ENCODE peak calls at places on chromosomes 13 and 19, in eight cellular contexts. One of them, this sample, is unnamed.

GRCh38 chr13:80717834-80718233 is 376.9 kb upstream of the SPRY2 start:
- DNase-seq in HFF-Myc: no peak
- DNase-seq in tibial artery: no peak
- DNase-seq in IMR-90: no peak
- DNase-seq in osteoblast: no peak
- DNase-seq in AG04450: no peak
- DNase-seq in breast epithelium: no peak
- DNase-seq in left ventricle myocardium inferior: no peak
- DNase-seq in this sample: no peak

GRCh38 chr19:40663712-40664692 is 26.4 kb downstream of the NUMBL start:
- DNase-seq in HFF-Myc: no peak
- DNase-seq in tibial artery: no peak
- DNase-seq in IMR-90: peak; percentile 50
- DNase-seq in osteoblast: peak; percentile 88
- DNase-seq in AG04450: no peak
- DNase-seq in breast epithelium: no peak
- DNase-seq in left ventricle myocardium inferior: peak; percentile 17
- DNase-seq in this sample: no peak

GRCh38 chr19:20279516-20279915 is 112.5 kb downstream of the ZNF486 start:
- DNase-seq in HFF-Myc: no peak
- DNase-seq in tibial artery: no peak
- DNase-seq in IMR-90: no peak
- DNase-seq in osteoblast: no peak
- DNase-seq in AG04450: no peak
- DNase-seq in breast epithelium: no peak
- DNase-seq in left ventricle myocardium inferior: no peak
- DNase-seq in this sample: no peak

GRCh38 chr19:16013851-16014840 is 62.1 kb upstream of the TPM4 start:
- DNase-seq in HFF-Myc: no peak
- DNase-seq in tibial artery: peak; percentile 42
- DNase-seq in IMR-90: no peak
- DNase-seq in osteoblast: peak; percentile 41
- DNase-seq in AG04450: no peak
- DNase-seq in breast epithelium: no peak
- DNase-seq in left ventricle myocardium inferior: no peak
- DNase-seq in this sample: no peak

GRCh38 chr19:29260477-29261317 is 47.7 kb upstream of the UQCRFS1 start:
- DNase-seq in HFF-Myc: no peak
- DNase-seq in tibial artery: no peak
- DNase-seq in IMR-90: peak; percentile 4
- DNase-seq in osteoblast: peak; percentile 31
- DNase-seq in AG04450: no peak
- DNase-seq in breast epithelium: no peak
- DNase-seq in left ventricle myocardium inferior: no peak
- DNase-seq in this sample: no peak

GRCh38 chr13:113119166-113119821 is 3.3 kb upstream of the F10 start:
- DNase-seq in HFF-Myc: no peak
- DNase-seq in tibial artery: no peak
- DNase-seq in IMR-90: no peak
- DNase-seq in osteoblast: peak; percentile 18
- DNase-seq in AG04450: no peak
- DNase-seq in breast epithelium: peak; percentile 37
- DNase-seq in left ventricle myocardium inferior: no peak
- DNase-seq in this sample: no peak

GRCh38 chr13:64457976-64458375 is 2772.2 kb downstream of the PCDH9 start:
- DNase-seq in HFF-Myc: no peak
- DNase-seq in tibial artery: no peak
- DNase-seq in IMR-90: peak; percentile 38
- DNase-seq in osteoblast: no peak
- DNase-seq in AG04450: no peak
- DNase-seq in breast epithelium: no peak
- DNase-seq in left ventricle myocardium inferior: no peak
- DNase-seq in this sample: peak; percentile 23

GRCh38 chr19:35246466-35247096 is 2.2 kb upstream of the LSR start:
- DNase-seq in HFF-Myc: no peak
- DNase-seq in tibial artery: no peak
- DNase-seq in IMR-90: no peak
- DNase-seq in osteoblast: no peak
- DNase-seq in AG04450: no peak
- DNase-seq in breast epithelium: no peak
- DNase-seq in left ventricle myocardium inferior: no peak
- DNase-seq in this sample: no peak

GRCh38 chr13:109494955-109495354 is 291.4 kb downstream of the IRS2 start:
- DNase-seq in HFF-Myc: no peak
- DNase-seq in tibial artery: no peak
- DNase-seq in IMR-90: peak; percentile 52
- DNase-seq in osteoblast: peak; percentile 81
- DNase-seq in AG04450: no peak
- DNase-seq in breast epithelium: no peak
- DNase-seq in left ventricle myocardium inferior: no peak
- DNase-seq in this sample: peak; percentile 81

GRCh38 chr19:34336781-34337271 is 28.2 kb upstream of the GPI start:
- DNase-seq in HFF-Myc: peak; percentile 15
- DNase-seq in tibial artery: no peak
- DNase-seq in IMR-90: peak; percentile 47
- DNase-seq in osteoblast: no peak
- DNase-seq in AG04450: no peak
- DNase-seq in breast epithelium: no peak
- DNase-seq in left ventricle myocardium inferior: no peak
- DNase-seq in this sample: peak; percentile 40

GRCh38 chr13:113846639-113847318 is 17.1 kb downstream of the GAS6 start:
- DNase-seq in HFF-Myc: no peak
- DNase-seq in tibial artery: peak; percentile 57
- DNase-seq in IMR-90: no peak
- DNase-seq in osteoblast: peak; percentile 56
- DNase-seq in AG04450: no peak
- DNase-seq in breast epithelium: peak; percentile 27
- DNase-seq in left ventricle myocardium inferior: no peak
- DNase-seq in this sample: no peak

GRCh38 chr19:38072776-38073411 is 151.1 kb downstream of the DPF1 start:
- DNase-seq in HFF-Myc: no peak
- DNase-seq in tibial artery: no peak
- DNase-seq in IMR-90: peak; percentile 49
- DNase-seq in osteoblast: no peak
- DNase-seq in AG04450: no peak
- DNase-seq in breast epithelium: no peak
- DNase-seq in left ventricle myocardium inferior: no peak
- DNase-seq in this sample: peak; percentile 17

GRCh38 chr19:38071647-38072046 is 152.4 kb downstream of the DPF1 start:
- DNase-seq in HFF-Myc: no peak
- DNase-seq in tibial artery: no peak
- DNase-seq in IMR-90: no peak
- DNase-seq in osteoblast: peak; percentile 30
- DNase-seq in AG04450: no peak
- DNase-seq in breast epithelium: no peak
- DNase-seq in left ventricle myocardium inferior: no peak
- DNase-seq in this sample: no peak

GRCh38 chr19:38076337-38076736 is 147.7 kb downstream of the DPF1 start:
- DNase-seq in HFF-Myc: no peak
- DNase-seq in tibial artery: no peak
- DNase-seq in IMR-90: no peak
- DNase-seq in osteoblast: no peak
- DNase-seq in AG04450: no peak
- DNase-seq in breast epithelium: no peak
- DNase-seq in left ventricle myocardium inferior: no peak
- DNase-seq in this sample: no peak

GRCh38 chr19:38070573-38070972 is 153.4 kb downstream of the DPF1 start:
- DNase-seq in HFF-Myc: no peak
- DNase-seq in tibial artery: no peak
- DNase-seq in IMR-90: peak; percentile 88
- DNase-seq in osteoblast: peak; percentile 86
- DNase-seq in AG04450: peak; percentile 43
- DNase-seq in breast epithelium: no peak
- DNase-seq in left ventricle myocardium inferior: no peak
- DNase-seq in this sample: peak; percentile 57

DNA sequence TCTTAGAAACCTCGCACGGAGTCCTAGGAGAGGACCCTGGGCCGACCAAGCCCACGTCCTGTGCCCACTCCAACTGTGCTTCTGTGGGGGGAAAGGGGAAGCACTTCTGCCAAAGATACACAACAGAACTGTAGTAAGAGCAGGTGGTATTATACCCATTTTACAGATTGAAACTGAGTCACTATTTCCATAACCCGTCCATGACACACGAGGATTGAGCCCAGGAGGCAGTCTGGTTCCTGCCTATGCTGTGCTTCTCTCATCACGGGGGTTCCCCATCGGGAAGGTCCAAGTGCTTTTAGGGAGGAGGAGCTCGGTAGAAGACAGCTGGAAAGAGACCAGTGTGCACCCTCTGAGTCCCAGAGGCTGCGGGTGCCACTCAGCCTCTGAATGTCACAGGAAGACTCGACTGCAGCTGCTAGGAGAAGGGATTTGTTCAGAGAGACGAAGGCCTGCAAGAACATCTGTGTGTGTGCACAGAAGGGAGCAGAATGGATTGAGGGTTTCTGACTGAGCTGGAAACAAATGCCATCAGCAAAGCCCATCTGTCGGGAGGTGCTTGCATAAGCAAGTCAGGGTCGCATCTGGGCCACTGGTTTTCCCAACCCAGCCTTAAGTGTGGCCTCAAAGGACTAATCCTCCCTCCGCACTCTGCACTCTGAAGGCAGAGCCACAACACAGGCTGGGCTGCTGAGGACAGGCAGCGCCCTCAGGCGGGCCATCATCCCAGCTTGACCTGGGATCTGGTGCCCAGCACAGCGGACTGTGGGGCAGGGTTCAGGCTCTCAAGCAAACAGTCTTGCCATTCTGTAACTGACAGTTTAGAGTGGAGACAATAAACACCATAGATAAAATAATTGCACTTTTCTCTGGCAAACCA is 150.0 kb downstream of the DPF1 start:
- DNase-seq in HFF-Myc: no peak
- DNase-seq in tibial artery: no peak
- DNase-seq in IMR-90: peak; percentile 19
- DNase-seq in osteoblast: no peak
- DNase-seq in AG04450: no peak
- DNase-seq in breast epithelium: no peak
- DNase-seq in left ventricle myocardium inferior: no peak
- DNase-seq in this sample: no peak
- TF ChIP-seq CTCF in HFF-Myc: no peak
- TF ChIP-seq CTCF in tibial artery: no peak
- TF ChIP-seq CTCF in IMR-90: no peak
- TF ChIP-seq CTCF in osteoblast: no peak
- TF ChIP-seq CTCF in AG04450: no peak
- TF ChIP-seq CTCF in breast epithelium: no peak
- TF ChIP-seq CTCF in left ventricle myocardium inferior: no peak
- TF ChIP-seq CTCF in this sample: no peak

DNA sequence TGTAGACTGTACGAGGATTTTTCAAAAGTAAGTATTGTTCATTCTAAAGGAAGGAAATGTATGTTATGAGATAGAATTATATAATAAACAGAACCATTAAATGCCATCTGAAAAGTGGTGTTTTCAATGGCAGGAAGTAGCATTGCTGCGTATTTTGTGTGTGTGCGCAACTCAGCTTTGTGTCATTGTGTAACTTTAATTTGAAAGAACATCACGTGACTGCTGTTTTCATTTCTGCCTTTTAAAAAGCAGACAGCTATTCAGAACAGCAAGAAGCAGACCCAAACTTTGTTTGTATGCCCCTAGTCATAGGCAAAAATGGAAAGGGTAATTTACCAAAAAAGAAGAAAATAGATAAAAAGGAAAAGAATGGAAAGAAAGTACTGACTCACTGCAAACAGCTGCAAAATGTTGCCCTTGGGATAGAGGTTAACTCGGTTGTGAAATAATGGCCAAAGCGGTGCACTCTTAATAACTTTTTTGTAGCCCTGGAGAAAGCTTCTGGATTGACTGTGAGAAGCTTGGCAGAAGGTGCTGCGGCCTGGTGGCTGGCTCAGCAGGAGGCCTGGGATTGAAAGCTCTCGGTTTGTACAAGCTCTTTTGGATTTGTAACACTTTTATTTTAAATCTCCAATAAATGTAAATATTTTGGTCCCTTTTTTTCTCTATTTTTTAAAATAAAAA is 97.3 kb downstream of the GGACT start:
- DNase-seq in HFF-Myc: no peak
- DNase-seq in tibial artery: no peak
- DNase-seq in IMR-90: peak; percentile 63
- DNase-seq in osteoblast: no peak
- DNase-seq in AG04450: no peak
- DNase-seq in breast epithelium: no peak
- DNase-seq in left ventricle myocardium inferior: peak; percentile 45
- DNase-seq in this sample: peak; percentile 82
- H3K4me3 ChIP-seq in HFF-Myc: no peak overlapping the region
- H3K4me3 ChIP-seq in tibial artery: no peak overlapping the region
- H3K4me3 ChIP-seq in IMR-90: no peak overlapping the region
- H3K4me3 ChIP-seq in osteoblast: no peak overlapping the region
- H3K4me3 ChIP-seq in AG04450: no peak overlapping the region
- H3K4me3 ChIP-seq in breast epithelium: no peak overlapping the region
- H3K4me3 ChIP-seq in left ventricle myocardium inferior: no peak overlapping the region
- H3K4me3 ChIP-seq in this sample: no peak overlapping the region

GRCh38 chr19:3253270-3253669 is 28.8 kb downstream of the CELF5 start:
- DNase-seq in HFF-Myc: no peak
- DNase-seq in tibial artery: no peak
- DNase-seq in IMR-90: no peak
- DNase-seq in osteoblast: peak; percentile 60
- DNase-seq in AG04450: no peak
- DNase-seq in breast epithelium: no peak
- DNase-seq in left ventricle myocardium inferior: no peak
- DNase-seq in this sample: no peak
- TF ChIP-seq CTCF in HFF-Myc: no peak
- TF ChIP-seq CTCF in tibial artery: no peak
- TF ChIP-seq CTCF in IMR-90: no peak
- TF ChIP-seq CTCF in osteoblast: no peak
- TF ChIP-seq CTCF in AG04450: no peak
- TF ChIP-seq CTCF in breast epithelium: no peak
- TF ChIP-seq CTCF in left ventricle myocardium inferior: no peak
- TF ChIP-seq CTCF in this sample: no peak

DNA sequence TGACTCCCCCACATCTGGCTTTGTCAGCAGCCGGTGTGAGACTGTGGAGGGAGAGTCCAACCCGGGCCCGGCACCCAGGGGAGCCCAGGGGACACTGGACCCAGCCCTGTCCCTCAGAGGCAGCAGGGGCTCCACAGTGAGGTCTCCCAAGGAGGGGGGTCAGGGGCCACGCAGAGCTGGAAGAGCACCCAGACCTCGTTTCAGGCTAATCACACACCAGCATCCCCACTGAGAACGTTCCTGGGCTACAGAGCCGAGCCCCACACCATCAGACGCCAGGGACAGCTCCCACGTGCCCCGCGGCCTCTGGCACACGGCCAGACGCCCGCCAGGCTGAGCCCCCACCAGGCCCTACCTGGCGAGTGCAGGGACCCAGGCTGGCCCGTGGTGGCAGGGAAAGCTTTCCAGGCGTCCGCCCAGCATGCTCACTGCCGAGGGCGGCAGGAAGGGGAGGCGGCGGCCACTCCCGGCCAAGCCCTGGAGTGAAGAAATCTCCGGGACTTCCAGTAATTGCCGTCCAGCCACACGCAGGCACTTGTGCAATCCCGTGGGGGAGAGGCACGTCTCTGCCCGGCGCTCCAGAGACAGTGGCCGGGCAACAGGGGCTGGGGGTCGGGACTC is 19.2 kb downstream of the SBNO2 start:
- DNase-seq in HFF-Myc: no peak
- DNase-seq in tibial artery: peak; percentile 95
- DNase-seq in IMR-90: peak; percentile 86
- DNase-seq in osteoblast: peak; percentile 100
- DNase-seq in AG04450: peak; percentile 60
- DNase-seq in breast epithelium: peak; percentile 81
- DNase-seq in left ventricle myocardium inferior: peak; percentile 88
- DNase-seq in this sample: peak; percentile 68
- H3K4me3 ChIP-seq in HFF-Myc: no peak overlapping the region
- H3K4me3 ChIP-seq in tibial artery: peak overlapping the region; percentile 24
- H3K4me3 ChIP-seq in IMR-90: peak overlapping the region; percentile 4
- H3K4me3 ChIP-seq in osteoblast: peak overlapping the region; percentile 65
- H3K4me3 ChIP-seq in AG04450: peak overlapping the region; percentile 38
- H3K4me3 ChIP-seq in breast epithelium: peak overlapping the region; percentile 70
- H3K4me3 ChIP-seq in left ventricle myocardium inferior: peak overlapping the region; percentile 55
- H3K4me3 ChIP-seq in this sample: no peak overlapping the region

This sample was measured in astrocyte of the spinal cord.